ENCODE peak calls at places on chromosomes 13 and 19, in ten cellular contexts. B is ureter; U is stimulated activated effector memory CD8-positive, alpha-beta T cell treated with anti-CD3 and anti-CD28 coated beads, Interleukin-12 subunit alpha, Interleukin-12 subunit beta, amount 100 ng/mL, for 72 hours; M is stimulated activated naive CD4-positive, alpha-beta T cell; Y is left cardiac atrium; A is stimulated activated CD4-positive, alpha-beta T cell treated with anti-CD3 and anti-CD28 coated beads, TNF-alpha, amount 100 ng/mL, for 1 hour; F is CD4-positive, CD25-positive, alpha-beta regulatory T cell; T is activated CD8-positive, alpha-beta memory T cell treated with anti-CD3 and anti-CD28 coated beads for 4 hours; W is stimulated activated CD8-positive, alpha-beta memory T cell treated with anti-CD3 and anti-CD28 coated beads, Interleukin-15, amount 100 ng/mL, for 48 hours; K is cardiac muscle cell. X is an unnamed sample.

GRCh38 chr19:49888478-49888901 is 8.2 kb downstream of the IL4I1 start:
- DNase-seq in Y (no peak), M (no peak), F (no peak), B (no peak), A (no peak), U (no peak), W (no peak), T (no peak), K (no peak), X (no peak)

GRCh38 chr13:50731400-50731799 is 112.1 kb downstream of the DLEU7 start:
- DNase-seq in F (no peak), T (no peak), B (peak), A (no peak), K (peak), M (no peak), U (no peak), Y (no peak), W (no peak), X (no peak)

GRCh38 chr19:11005521-11005920 is 44.7 kb downstream of the SMARCA4 start:
- DNase-seq in T (no peak), U (no peak), K (no peak), W (no peak), Y (no peak), B (no peak), M (no peak), F (no peak), A (no peak), X (no peak)

GRCh38 chr19:16381756-16382401 is 57.3 kb downstream of the KLF2 start:
- DNase-seq in M (no peak), W (no peak), B (peak), K (peak), T (no peak), U (no peak), F (no peak), Y (peak), A (no peak), X (no peak)

GRCh38 chr13:114025432-114026127 is 51.7 kb upstream of the C13orf46 start:
- DNase-seq in U (no peak), B (no peak), K (peak), Y (peak), F (no peak), T (no peak), M (no peak), A (no peak), W (no peak), X (no peak)

GRCh38 chr13:113220877-113221276 is 11.5 kb downstream of the CUL4A start:
- DNase-seq in K (no peak), F (no peak), B (no peak), A (no peak), W (no peak), M (no peak), Y (no peak), T (no peak), U (no peak), X (peak)

GRCh38 chr19:15452111-15453047 is 2.6 kb upstream of the WIZ start:
- DNase-seq in U (no peak), K (peak), W (no peak), B (peak), A (no peak), M (peak), T (no peak), F (no peak), Y (peak), X (peak)

GRCh38 chr13:48942131-48942530 is 33.6 kb upstream of the FNDC3A start:
- DNase-seq in T (no peak), B (no peak), U (no peak), K (peak), Y (no peak), M (no peak), F (no peak), W (no peak), A (no peak), X (no peak)

GRCh38 chr13:33775339-33776108 is 42.4 kb upstream of the RFC3 start:
- DNase-seq in F (no peak), B (no peak), K (no peak), U (no peak), T (no peak), W (no peak), M (no peak), Y (no peak), A (no peak), X (no peak)

GRCh38 chr13:97276862-97277269 is 54.7 kb downstream of the MBNL2 start:
- DNase-seq in F (no peak), M (no peak), B (no peak), T (no peak), W (no peak), U (no peak), Y (no peak), A (no peak), K (no peak), X (no peak)

GRCh38 chr13:31947506-31947905 is 84.1 kb upstream of the FRY start:
- DNase-seq in T (no peak), Y (no peak), F (no peak), M (no peak), A (no peak), B (no peak), W (no peak), K (no peak), U (no peak), X (no peak)

GRCh38 chr13:51769455-51770127 is 34.4 kb downstream of the DHRS12 start:
- DNase-seq in Y (peak), T (no peak), K (peak), A (no peak), U (no peak), M (no peak), F (no peak), B (peak), W (no peak), X (no peak)

GRCh38 chr13:76239031-76239680 is 603.0 kb downstream of the LMO7 start:
- DNase-seq in T (no peak), K (no peak), B (no peak), A (no peak), M (no peak), U (no peak), W (no peak), Y (no peak), F (no peak), X (no peak)

GRCh38 chr19:53659292-53659691 is 27.5 kb downstream of the DPRX start:
- DNase-seq in W (no peak), A (no peak), K (peak), Y (peak), T (no peak), U (no peak), M (no peak), F (no peak), B (peak), X (peak)

GRCh38 chr13:45713106-45713690 is 11.1 kb downstream of the CBY2 start:
- DNase-seq in Y (no peak), W (no peak), T (no peak), U (no peak), M (no peak), K (no peak), F (no peak), A (no peak), B (no peak), X (no peak)

GRCh38 chr13:48162182-48162581 is 67.3 kb upstream of the MED4 start:
- DNase-seq in Y (no peak), W (no peak), M (no peak), K (no peak), F (no peak), U (no peak), A (no peak), B (no peak), T (no peak), X (no peak)

GRCh38 chr13:70457474-70457873 is 349.2 kb upstream of the KLHL1 start:
- DNase-seq in T (no peak), K (no peak), A (no peak), M (no peak), F (no peak), W (no peak), Y (no peak), U (no peak), B (no peak), X (no peak)

GRCh38 chr19:18502633-18503294 is 19.1 kb downstream of the ELL start:
- DNase-seq in W (no peak), U (no peak), T (no peak), B (no peak), F (no peak), Y (peak), K (no peak), M (no peak), A (no peak), X (no peak)

GRCh38 chr13:74026753-74027152 is 107.5 kb downstream of the KLF12 start:
- DNase-seq in F (peak), W (peak), A (peak), T (peak), K (peak), Y (no peak), B (peak), U (peak), M (peak), X (peak)

GRCh38 chr13:39968646-39969475 is 313.4 kb downstream of the COG6 start:
- DNase-seq in B (no peak), W (no peak), T (no peak), M (no peak), U (no peak), K (no peak), A (no peak), Y (no peak), F (no peak), X (no peak)

GRCh38 chr19:10407102-10407501 is 3.8 kb upstream of the CDC37 start:
- DNase-seq in A (no peak), U (no peak), M (no peak), B (no peak), K (no peak), T (no peak), F (peak), W (no peak), Y (no peak), X (no peak)

GRCh38 chr19:30225615-30226463 is 146.3 kb upstream of the ZNF536 start:
- DNase-seq in F (no peak), B (no peak), U (no peak), K (no peak), A (no peak), M (no peak), Y (no peak), W (no peak), T (no peak), X (peak)

GRCh38 chr13:110713642-110713952 is at the start of gene ING1:
- DNase-seq in K (no peak), F (no peak), Y (no peak), W (no peak), A (no peak), M (no peak), T (no peak), U (no peak), B (no peak), X (no peak)

GRCh38 chr13:50200988-50201387 is 185.7 kb downstream of the KCNRG start:
- DNase-seq in W (no peak), U (no peak), A (no peak), F (no peak), B (no peak), K (peak), Y (no peak), M (no peak), T (no peak), X (no peak)

GRCh38 chr19:13796301-13797057 is 1.2 kb downstream of the ZSWIM4 start:
- DNase-seq in T (no peak), W (no peak), A (no peak), B (peak), U (no peak), Y (peak), K (peak), F (no peak), M (no peak), X (peak)

X was measured in SK-MEL-5.